ENCODE peak calls at places on chromosomes 6 and 20, in six cellular contexts. Y is epithelial cell of esophagus, P is left ventricle myocardium inferior, I is astrocyte of the cerebellum, L is AG10803, Z is A549. S is an unnamed sample.
A peak's percentile ranks its signal among the peaks of the same experiment; 100 is the strongest.

GRCh38 chr20:40717343-40717865 is 28.4 kb upstream of the MAFB start:
- DNase-seq in L (no peak), Z (no peak), I (no peak), Y (peak; percentile 43), P (no peak), S (no peak)

GRCh38 chr20:59811681-59812171 is 121.7 kb downstream of the SYCP2 start:
- DNase-seq in Z (no peak), P (no peak), L (no peak), I (no peak), Y (no peak), S (no peak)

GRCh38 chr6:34957184-34957904 is 68.3 kb downstream of the ANKS1A start:
- DNase-seq in L (no peak), I (no peak), Z (no peak), Y (no peak), P (no peak), S (peak; percentile 49)

GRCh38 chr6:129073651-129074419 is 190.9 kb downstream of the LAMA2 start:
- DNase-seq in Y (no peak), P (no peak), I (no peak), Z (no peak), L (peak; percentile 48), S (peak; percentile 56)

GRCh38 chr6:72691298-72691697 is 69.4 kb downstream of the KCNQ5 start:
- DNase-seq in L (no peak), P (no peak), Z (no peak), I (no peak), Y (no peak), S (no peak)

GRCh38 chr20:41048475-41049242 is 20.0 kb downstream of the TOP1 start:
- DNase-seq in I (no peak), L (peak; percentile 25), Z (no peak), Y (no peak), P (no peak), S (no peak)

GRCh38 chr6:163782436-163783003 is 368.0 kb downstream of the QKI start:
- DNase-seq in Y (peak; percentile 11), L (no peak), Z (no peak), P (no peak), I (no peak), S (no peak)

GRCh38 chr6:161411265-161411944 is 137.5 kb upstream of the AGPAT4 start:
- DNase-seq in Z (peak; percentile 25), P (no peak), I (no peak), Y (no peak), L (no peak), S (peak; percentile 38)

GRCh38 chr20:50678213-50678898 is 13.0 kb downstream of the RIPOR3 start:
- DNase-seq in Y (no peak), Z (peak; percentile 62), L (no peak), P (no peak), I (no peak), S (peak; percentile 75)

GRCh38 chr6:132964101-132964867 is 149.9 kb downstream of the RPS12 start:
- DNase-seq in Z (no peak), P (no peak), I (no peak), L (no peak), Y (peak; percentile 40), S (peak; percentile 54)

GRCh38 chr20:408843-409696 is 971 bp downstream of the RBCK1 start:
- DNase-seq in L (no peak), Y (no peak), Z (no peak), I (no peak), P (no peak), S (no peak)

GRCh38 chr20:52219441-52219840 is 27.9 kb upstream of the ZFP64 start:
- DNase-seq in Y (peak; percentile 44), L (no peak), I (no peak), Z (peak; percentile 22), P (no peak), S (no peak)

GRCh38 chr20:168876-169275 is 11.6 kb downstream of the DEFB127 start:
- DNase-seq in P (no peak), L (no peak), Z (no peak), Y (no peak), I (no peak), S (no peak)

GRCh38 chr6:165223736-165224135 is 85.7 kb downstream of the C6orf118 start:
- DNase-seq in I (no peak), L (no peak), P (no peak), Z (no peak), Y (no peak), S (peak; percentile 20)

GRCh38 chr20:16236589-16237241 is 336.5 kb downstream of the KIF16B start:
- DNase-seq in I (no peak), Z (no peak), P (no peak), L (no peak), Y (no peak), S (no peak)

GRCh38 chr6:13614126-13614925 is 809 bp upstream of the NOL7 start:
- DNase-seq in L (peak; percentile 43), Y (peak; percentile 57), I (no peak), Z (no peak), P (peak; percentile 44), S (peak; percentile 55)

GRCh38 chr6:128155826-128156225 is 255.0 kb upstream of the THEMIS start:
- DNase-seq in Y (no peak), L (no peak), I (no peak), P (no peak), Z (no peak), S (no peak)

GRCh38 chr20:37564388-37565133 is 36.9 kb upstream of the BLCAP start:
- DNase-seq in I (no peak), Y (peak; percentile 17), P (peak; percentile 25), Z (peak; percentile 19), L (peak; percentile 6), S (peak; percentile 22)

GRCh38 chr6:11253594-11253993 is 21.1 kb upstream of the NEDD9 start:
- DNase-seq in Z (peak; percentile 37), I (no peak), L (no peak), Y (no peak), P (no peak), S (peak; percentile 62)

GRCh38 chr20:58875541-58876134 is 23.1 kb downstream of the GNAS start:
- DNase-seq in I (no peak), L (no peak), Z (no peak), P (no peak), Y (peak; percentile 80), S (peak; percentile 66)

GRCh38 chr20:32761417-32761830 is 761 bp upstream of the DNMT3B start:
- DNase-seq in L (no peak), Y (no peak), P (no peak), I (no peak), Z (no peak), S (no peak)

GRCh38 chr20:32762754-32763201 is 593 bp downstream of the DNMT3B start:
- DNase-seq in P (no peak), L (no peak), Z (no peak), Y (no peak), I (no peak), S (no peak)

GRCh38 chr20:32763202-32763999 is 1.2 kb downstream of the DNMT3B start:
- DNase-seq in Z (no peak), P (no peak), I (no peak), L (no peak), Y (no peak), S (no peak)

GRCh38 chr20:32761831-32762753 is at the start of gene DNMT3B:
- DNase-seq in Z (peak; percentile 84), P (peak; percentile 83), Y (peak; percentile 49), I (peak; percentile 40), L (peak; percentile 66), S (peak; percentile 79)

GRCh38 chr20:32764000-32764960 is 2.1 kb downstream of the DNMT3B start:
- DNase-seq in P (no peak), I (no peak), Z (no peak), L (no peak), Y (no peak), S (no peak)
- H3K4me3 ChIP-seq in P (no peak overlapping the region), I (peak overlapping the region; percentile 78), Z (peak overlapping the region; percentile 99), L (no peak overlapping the region), Y (no peak overlapping the region), S (no peak overlapping the region)

DNA sequence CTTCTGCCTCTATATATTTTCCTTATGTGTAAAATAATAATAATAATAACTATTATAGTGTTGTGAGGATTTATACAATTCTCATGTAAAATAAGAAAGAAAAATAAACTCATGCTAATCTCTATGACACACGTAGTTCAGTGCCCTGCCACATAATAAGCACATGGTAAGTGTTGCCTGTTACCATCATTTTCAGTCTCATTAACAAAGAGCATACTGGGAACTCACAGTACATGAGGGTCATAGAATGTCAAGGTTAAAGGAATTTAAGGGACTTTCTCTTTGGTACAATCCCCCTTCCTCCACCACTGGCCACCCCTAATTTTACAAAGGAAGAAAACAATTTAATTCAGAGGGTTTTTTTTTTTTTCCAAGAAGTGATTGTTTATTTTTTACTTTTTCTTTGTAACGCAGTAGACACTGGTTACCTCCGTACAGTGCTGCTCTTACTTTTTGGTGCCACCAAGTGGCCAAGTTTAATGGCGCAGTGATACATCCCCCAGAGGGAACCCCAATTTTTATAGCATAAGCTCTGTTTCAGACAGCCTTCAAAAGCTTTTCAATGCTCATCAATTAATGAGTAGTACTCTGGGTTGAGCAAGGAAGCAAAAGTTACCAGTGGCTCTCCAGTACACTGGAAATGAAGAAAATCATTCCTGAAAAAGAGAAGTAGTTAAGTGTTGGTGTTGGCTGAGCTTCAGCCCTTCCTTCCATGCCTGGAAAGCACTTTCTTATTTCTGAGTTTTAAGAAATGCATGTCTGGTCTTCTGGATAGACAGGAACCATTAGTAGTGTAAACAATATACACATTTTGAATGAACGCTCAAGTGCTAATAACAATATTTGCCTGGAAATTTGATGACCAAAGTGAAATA is 129.3 kb upstream of the SMLR1 start:
- DNase-seq in L (peak; percentile 57), I (peak; percentile 45), Y (peak; percentile 58), P (no peak), Z (peak; percentile 25), S (peak; percentile 74)
- TF ChIP-seq CTCF in L (peak; percentile 92), I (peak; percentile 88), Y (peak; percentile 88), P (peak; percentile 62), Z (peak; percentile 62), S (peak; percentile 89)

DNA sequence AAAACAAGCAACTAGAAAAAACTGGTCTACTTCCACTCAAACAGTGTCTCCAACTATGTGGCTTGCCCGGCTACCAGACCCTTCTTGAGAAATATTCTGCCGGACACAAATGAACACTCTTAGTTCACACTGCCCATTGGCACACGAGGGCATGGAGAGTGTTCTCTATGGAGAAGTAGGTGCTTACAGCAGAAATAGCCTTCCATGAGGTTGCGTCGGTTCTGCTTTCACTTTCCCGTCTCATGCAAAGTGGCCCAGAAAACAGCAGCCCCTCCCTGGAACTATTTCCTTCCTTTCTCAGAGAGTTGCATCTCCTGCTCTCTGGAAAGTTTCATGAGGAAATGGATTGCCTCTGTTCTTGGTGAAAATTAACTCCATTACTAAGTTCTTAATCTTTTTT is 9.5 kb upstream of the HLA-DOA start:
- DNase-seq in P (peak; percentile 49), Y (peak; percentile 10), Z (no peak), L (peak; percentile 45), I (no peak), S (peak; percentile 61)
- H3K4me3 ChIP-seq in P (peak overlapping the region; percentile 32), Y (no peak overlapping the region), Z (no peak overlapping the region), L (peak overlapping the region; percentile 41), I (no peak overlapping the region), S (no peak overlapping the region)

DNA sequence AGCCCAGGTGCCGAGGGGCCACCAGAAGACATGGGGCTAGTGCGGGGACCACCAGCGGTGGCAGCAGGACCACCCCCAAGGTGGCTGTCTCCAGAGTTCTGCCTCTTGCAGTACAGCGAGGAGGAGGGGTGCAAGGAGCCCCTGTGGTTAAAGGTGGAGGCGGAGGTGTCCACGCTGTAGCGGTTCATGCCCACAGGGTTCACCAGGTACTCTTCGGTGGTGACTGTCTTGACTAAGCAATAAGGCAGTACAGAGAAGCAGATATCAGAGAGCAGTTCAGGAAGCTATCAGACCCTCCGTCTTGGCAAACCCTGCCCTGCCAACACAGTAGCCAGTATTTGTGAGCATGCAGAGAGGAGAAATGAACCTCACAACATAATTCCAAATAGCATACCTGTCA is 103.4 kb downstream of the SCML4 start:
- DNase-seq in L (no peak), Z (no peak), Y (no peak), P (no peak), I (no peak), S (no peak)
- TF ChIP-seq CTCF in L (no peak), Z (no peak), Y (no peak), P (no peak), I (no peak), S (no peak)

S was measured in cardiac fibroblast.